ENCODE peak calls at places on chromosomes 13 and 19, in five cellular contexts. One of them, this sample, is unnamed.

GRCh38 chr19:50708179-50708879 is 11.3 kb downstream of the SHANK1 start:
- DNase-seq in ACHN: no peak
- DNase-seq in stimulated activated CD4-positive, alpha-beta T cell treated with anti-CD3 and anti-CD28 coated beads, Interleukin-4, amount 100 ng/mL, for 1 hour: no peak
- DNase-seq in CD8-positive, alpha-beta memory T cell: no peak
- DNase-seq in HS-5: no peak
- DNase-seq in this sample: no peak

GRCh38 chr13:45511310-45512147 is 46.8 kb downstream of the COG3 start:
- DNase-seq in CD8-positive, alpha-beta memory T cell: peak; percentile 51
- DNase-seq in HS-5: no peak
- DNase-seq in ACHN: peak; percentile 68
- DNase-seq in stimulated activated CD4-positive, alpha-beta T cell treated with anti-CD3 and anti-CD28 coated beads, Interleukin-4, amount 100 ng/mL, for 1 hour: no peak
- DNase-seq in this sample: peak; percentile 80

GRCh38 chr13:100630564-100630963 is 42.0 kb upstream of the GGACT start:
- DNase-seq in HS-5: no peak
- DNase-seq in stimulated activated CD4-positive, alpha-beta T cell treated with anti-CD3 and anti-CD28 coated beads, Interleukin-4, amount 100 ng/mL, for 1 hour: no peak
- DNase-seq in CD8-positive, alpha-beta memory T cell: no peak
- DNase-seq in ACHN: no peak
- DNase-seq in this sample: peak; percentile 78

GRCh38 chr13:94209110-94209509 is 270.4 kb downstream of the DCT start:
- DNase-seq in CD8-positive, alpha-beta memory T cell: no peak
- DNase-seq in ACHN: no peak
- DNase-seq in HS-5: no peak
- DNase-seq in stimulated activated CD4-positive, alpha-beta T cell treated with anti-CD3 and anti-CD28 coated beads, Interleukin-4, amount 100 ng/mL, for 1 hour: no peak
- DNase-seq in this sample: no peak

GRCh38 chr13:27489456-27489855 is 39.1 kb upstream of the MTIF3 start:
- DNase-seq in stimulated activated CD4-positive, alpha-beta T cell treated with anti-CD3 and anti-CD28 coated beads, Interleukin-4, amount 100 ng/mL, for 1 hour: no peak
- DNase-seq in HS-5: no peak
- DNase-seq in ACHN: no peak
- DNase-seq in CD8-positive, alpha-beta memory T cell: no peak
- DNase-seq in this sample: no peak

GRCh38 chr19:33767898-33768413 is 28.7 kb upstream of the KCTD15 start:
- DNase-seq in stimulated activated CD4-positive, alpha-beta T cell treated with anti-CD3 and anti-CD28 coated beads, Interleukin-4, amount 100 ng/mL, for 1 hour: peak; percentile 22
- DNase-seq in ACHN: peak; percentile 34
- DNase-seq in HS-5: no peak
- DNase-seq in CD8-positive, alpha-beta memory T cell: no peak
- DNase-seq in this sample: peak; percentile 92

GRCh38 chr13:40148742-40149141 is 493.3 kb downstream of the COG6 start:
- DNase-seq in ACHN: no peak
- DNase-seq in HS-5: no peak
- DNase-seq in CD8-positive, alpha-beta memory T cell: no peak
- DNase-seq in stimulated activated CD4-positive, alpha-beta T cell treated with anti-CD3 and anti-CD28 coated beads, Interleukin-4, amount 100 ng/mL, for 1 hour: no peak
- DNase-seq in this sample: no peak

GRCh38 chr19:10852098-10852800 is 4.0 kb downstream of the C19orf38 start:
- DNase-seq in stimulated activated CD4-positive, alpha-beta T cell treated with anti-CD3 and anti-CD28 coated beads, Interleukin-4, amount 100 ng/mL, for 1 hour: no peak
- DNase-seq in HS-5: peak; percentile 65
- DNase-seq in CD8-positive, alpha-beta memory T cell: no peak
- DNase-seq in ACHN: no peak
- DNase-seq in this sample: no peak

GRCh38 chr19:3338541-3339181 is 27.7 kb upstream of the NFIC start:
- DNase-seq in ACHN: no peak
- DNase-seq in HS-5: no peak
- DNase-seq in stimulated activated CD4-positive, alpha-beta T cell treated with anti-CD3 and anti-CD28 coated beads, Interleukin-4, amount 100 ng/mL, for 1 hour: peak; percentile 34
- DNase-seq in CD8-positive, alpha-beta memory T cell: peak; percentile 59
- DNase-seq in this sample: no peak